ENCODE peak calls at places on chromosomes 13 and 19, in nine cellular contexts. V, W, J, T, I, D, C, K and P are unnamed samples.

GRCh38 chr19:13872695-13873389 is 4.1 kb upstream of the NANOS3 start:
- DNase-seq in K (no peak), I (peak; percentile 78), T (no peak), C (peak; percentile 77), W (no peak), V (no peak), D (peak; percentile 34), J (no peak), P (no peak)

GRCh38 chr19:10335149-10336053 is 2.1 kb upstream of the RAVER1 start:
- DNase-seq in C (no peak), K (no peak), J (no peak), V (no peak), D (peak; percentile 18), T (no peak), W (no peak), I (no peak), P (no peak)

GRCh38 chr13:72004975-72005374 is 138.0 kb upstream of the DACH1 start:
- DNase-seq in V (no peak), T (no peak), D (no peak), C (no peak), I (no peak), W (no peak), J (no peak), K (no peak), P (no peak)

GRCh38 chr19:1115646-1116420 is 12.0 kb downstream of the GPX4 start:
- DNase-seq in I (no peak), T (no peak), D (no peak), C (no peak), W (no peak), J (no peak), V (no peak), K (no peak), P (no peak)

GRCh38 chr19:5560156-5560555 is 7.6 kb downstream of the TINCR start:
- DNase-seq in C (no peak), I (no peak), V (no peak), J (no peak), T (no peak), W (no peak), K (no peak), D (no peak), P (no peak)

GRCh38 chr13:51768378-51768921 is 35.5 kb downstream of the DHRS12 start:
- DNase-seq in W (no peak), D (no peak), K (no peak), J (no peak), C (peak; percentile 76), T (no peak), V (no peak), I (no peak), P (peak; percentile 47)

GRCh38 chr13:70518081-70518480 is 409.8 kb upstream of the KLHL1 start:
- DNase-seq in D (no peak), T (no peak), C (no peak), W (no peak), J (no peak), I (no peak), V (no peak), K (no peak), P (no peak)

GRCh38 chr13:61370520-61370919 is 45.1 kb downstream of the PCDH20 start:
- DNase-seq in D (no peak), V (no peak), C (no peak), K (peak; percentile 41), I (no peak), T (no peak), W (no peak), J (no peak), P (no peak)

GRCh38 chr13:97116754-97117153 is 105.4 kb upstream of the MBNL2 start:
- DNase-seq in T (no peak), V (peak; percentile 24), D (no peak), C (peak; percentile 90), K (no peak), I (no peak), J (no peak), W (peak; percentile 66), P (no peak)

GRCh38 chr19:40778865-40779284 is 828 bp downstream of the RAB4B start:
- DNase-seq in W (peak; percentile 46), D (no peak), I (no peak), J (no peak), T (no peak), V (no peak), C (no peak), K (no peak), P (no peak)

GRCh38 chr13:106246237-106246636 is 289.2 kb downstream of the EFNB2 start:
- DNase-seq in V (no peak), D (no peak), C (no peak), J (no peak), W (no peak), T (no peak), K (no peak), I (no peak), P (no peak)